ENCODE peak calls at places on chromosomes 11 and 22, in seven cellular contexts. U is cardiac fibroblast, A is T1000, R is posterior cingulate gyrus, D is skeletal muscle cell, I is T-cell, P is BE2C. T is an unnamed sample.

GRCh38 chr11:101863361-101863760 is 51.4 kb upstream of the CEP126 start:
- DNase-seq in U (peak), A (no peak), R (no peak), D (peak), I (no peak), P (no peak), T (no peak)

GRCh38 chr22:38468761-38469305 is 937 bp downstream of the KDELR3 start:
- DNase-seq in U (no peak), A (no peak), R (no peak), D (no peak), I (no peak), P (no peak), T (no peak)

GRCh38 chr11:75350743-75351540 is 519 bp downstream of the ARRB1 start:
- DNase-seq in U (peak), A (no peak), R (peak), D (no peak), I (peak), P (peak), T (peak)

GRCh38 chr11:119709638-119710346 is 19.2 kb downstream of the NECTIN1 start:
- DNase-seq in U (peak), A (no peak), R (peak), D (no peak), I (no peak), P (peak), T (no peak)

GRCh38 chr11:3860360-3860759 is 4.9 kb downstream of the STIM1 start:
- DNase-seq in U (no peak), A (no peak), R (no peak), D (no peak), I (no peak), P (no peak), T (no peak)

GRCh38 chr11:6615882-6616585 is 3.2 kb downstream of the TPP1 start:
- DNase-seq in U (peak), A (no peak), R (no peak), D (no peak), I (no peak), P (no peak), T (no peak)

GRCh38 chr11:86811637-86812321 is 11.4 kb downstream of the PRSS23 start:
- DNase-seq in U (peak), A (no peak), R (no peak), D (peak), I (no peak), P (no peak), T (peak)

GRCh38 chr11:117703209-117703608 is 93.8 kb downstream of the DSCAML1 start:
- DNase-seq in U (no peak), A (no peak), R (no peak), D (no peak), I (no peak), P (no peak), T (peak)

GRCh38 chr11:35553831-35554230 is 28.4 kb upstream of the PAMR1 start:
- DNase-seq in U (peak), A (peak), R (no peak), D (peak), I (no peak), P (no peak), T (no peak)

GRCh38 chr11:120129570-120129969 is 8.3 kb downstream of the TRIM29 start:
- DNase-seq in U (no peak), A (no peak), R (peak), D (no peak), I (no peak), P (peak), T (peak)

GRCh38 chr11:4181780-4182721 is 87.5 kb downstream of the RRM1 start:
- DNase-seq in U (peak), A (no peak), R (peak), D (peak), I (no peak), P (peak), T (peak)

GRCh38 chr22:49715450-49715849 is 112.2 kb downstream of the BRD1 start:
- DNase-seq in U (no peak), A (no peak), R (no peak), D (no peak), I (no peak), P (no peak), T (no peak)